ENCODE peak calls at places on chromosomes 6 and 20, in seven cellular contexts. Y, G, N, S, U, X and W are unnamed samples.

GRCh38 chr20:34201531-34201930 is 39.7 kb upstream of the ASIP start:
- DNase-seq in N (no peak), X (no peak), U (no peak), G (no peak), Y (no peak), S (no peak), W (no peak)

GRCh38 chr20:4956200-4956810 is 45.0 kb downstream of the SLC23A2 start:
- DNase-seq in G (peak; percentile 79), N (peak; percentile 71), Y (peak; percentile 74), S (peak; percentile 75), X (no peak), U (no peak), W (peak; percentile 84)

GRCh38 chr20:728022-728944 is 40.0 kb downstream of the SLC52A3 start:
- DNase-seq in G (peak; percentile 48), U (no peak), N (peak; percentile 43), Y (peak; percentile 11), S (peak; percentile 24), X (peak; percentile 93), W (peak; percentile 29)

GRCh38 chr6:127186889-127187288 is 68.4 kb downstream of the RSPO3 start:
- DNase-seq in S (peak; percentile 58), N (peak; percentile 35), U (no peak), G (no peak), X (peak; percentile 54), Y (no peak), W (no peak)

GRCh38 chr20:20755674-20756319 is 43.4 kb upstream of the RALGAPA2 start:
- DNase-seq in U (no peak), N (no peak), X (no peak), S (no peak), Y (no peak), G (no peak), W (no peak)

GRCh38 chr6:152110878-152111820 is 303.7 kb downstream of the ESR1 start:
- DNase-seq in X (no peak), G (no peak), S (no peak), Y (peak; percentile 78), U (no peak), N (no peak), W (no peak)

GRCh38 chr6:163496205-163496604 is 81.7 kb downstream of the QKI start:
- DNase-seq in N (no peak), X (no peak), Y (no peak), G (no peak), S (no peak), U (no peak), W (no peak)

GRCh38 chr6:45965007-45965406 is 50.7 kb downstream of the CLIC5 start:
- DNase-seq in N (no peak), G (no peak), Y (no peak), S (no peak), U (no peak), X (no peak), W (peak; percentile 24)

GRCh38 chr6:23533954-23534725 is 591.9 kb upstream of the NRSN1 start:
- DNase-seq in Y (no peak), U (no peak), S (no peak), G (no peak), N (no peak), X (no peak), W (no peak)

GRCh38 chr20:47281376-47281775 is 75.1 kb downstream of the ZMYND8 start:
- DNase-seq in X (no peak), Y (no peak), S (no peak), G (peak; percentile 80), U (no peak), N (no peak), W (no peak)

GRCh38 chr20:8757146-8757545 is 311.7 kb upstream of the PLCB4 start:
- DNase-seq in Y (peak; percentile 69), N (no peak), U (no peak), X (no peak), S (peak; percentile 13), G (no peak), W (peak; percentile 64)
- TF ChIP-seq CTCF in Y (no peak), N (no peak), U (no peak), X (no peak), S (no peak), G (no peak), W (no peak)

GRCh38 chr20:19301142-19301541 is 88.7 kb downstream of the SLC24A3 start:
- DNase-seq in S (no peak), N (no peak), G (no peak), Y (no peak), X (no peak), U (no peak), W (no peak)

GRCh38 chr20:19301843-19302242 is 89.4 kb downstream of the SLC24A3 start:
- DNase-seq in X (no peak), G (no peak), Y (no peak), S (no peak), U (no peak), N (no peak), W (no peak)

GRCh38 chr20:19302714-19303113 is 90.3 kb downstream of the SLC24A3 start:
- DNase-seq in N (no peak), S (no peak), Y (no peak), U (no peak), X (no peak), G (no peak), W (no peak)

GRCh38 chr20:19304389-19304788 is 91.9 kb downstream of the SLC24A3 start:
- DNase-seq in S (no peak), X (no peak), G (no peak), Y (no peak), U (no peak), N (no peak), W (no peak)

DNA sequence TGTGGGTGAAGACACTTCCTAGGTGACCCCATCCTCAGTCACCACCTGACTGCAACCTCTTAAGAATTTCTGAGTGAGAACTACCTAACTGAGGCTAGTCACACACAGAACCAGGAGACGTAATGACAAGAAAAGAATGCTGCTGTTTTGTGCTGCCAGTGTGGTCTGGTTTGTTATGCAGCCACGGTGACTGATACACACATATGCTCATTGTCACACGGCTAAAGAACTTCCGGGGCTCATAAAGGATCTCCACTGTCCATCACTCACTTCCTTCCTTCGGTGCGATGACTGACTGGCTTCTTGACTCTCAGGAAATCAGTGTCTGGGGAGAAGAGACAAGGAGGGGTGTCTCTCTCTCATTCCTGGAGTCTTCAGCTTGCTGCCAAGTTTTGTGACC is 88.0 kb downstream of the SLC24A3 start:
- DNase-seq in G (no peak), X (no peak), Y (no peak), S (no peak), U (no peak), N (no peak), W (no peak)
- TF ChIP-seq CTCF in G (no peak), X (no peak), Y (no peak), S (no peak), U (no peak), N (no peak), W (no peak)

DNA sequence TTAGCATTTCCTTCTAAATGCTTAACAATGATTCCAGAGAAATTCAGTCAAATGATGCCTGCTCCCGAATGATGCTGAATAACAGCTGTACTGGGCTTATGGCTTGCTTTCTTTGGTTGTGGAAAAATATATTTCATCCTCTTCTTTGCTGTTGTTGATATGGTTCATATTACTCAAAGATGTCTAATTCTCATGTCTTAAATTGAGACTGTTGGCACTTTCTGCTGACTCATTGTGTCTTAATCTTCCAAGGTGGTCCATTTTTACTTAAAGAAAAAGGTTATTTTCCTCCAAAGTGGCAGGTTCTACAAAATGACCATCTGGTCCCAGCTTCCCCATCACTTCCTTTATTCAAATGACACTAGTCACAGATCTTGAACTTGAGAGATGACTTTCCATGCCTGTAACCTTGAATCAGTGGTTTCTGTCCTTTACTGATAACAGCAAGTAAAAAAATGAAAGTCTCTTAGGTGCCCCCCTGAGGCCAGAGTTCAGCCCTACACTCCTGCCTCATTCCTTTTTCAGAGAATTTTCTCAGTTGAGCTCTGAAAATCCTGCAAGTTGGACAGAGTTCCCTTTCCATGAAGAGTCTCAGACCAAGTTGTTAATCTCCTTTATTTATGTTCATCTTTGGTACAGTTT is 6.9 kb downstream of the SNAP25 start:
- DNase-seq in X (peak; percentile 10), U (no peak), Y (peak; percentile 19), N (no peak), G (no peak), S (peak; percentile 20), W (no peak)
- TF ChIP-seq CTCF in X (peak; percentile 39), U (no peak), Y (peak; percentile 13), N (no peak), G (no peak), S (no peak), W (peak; percentile 10)

DNA sequence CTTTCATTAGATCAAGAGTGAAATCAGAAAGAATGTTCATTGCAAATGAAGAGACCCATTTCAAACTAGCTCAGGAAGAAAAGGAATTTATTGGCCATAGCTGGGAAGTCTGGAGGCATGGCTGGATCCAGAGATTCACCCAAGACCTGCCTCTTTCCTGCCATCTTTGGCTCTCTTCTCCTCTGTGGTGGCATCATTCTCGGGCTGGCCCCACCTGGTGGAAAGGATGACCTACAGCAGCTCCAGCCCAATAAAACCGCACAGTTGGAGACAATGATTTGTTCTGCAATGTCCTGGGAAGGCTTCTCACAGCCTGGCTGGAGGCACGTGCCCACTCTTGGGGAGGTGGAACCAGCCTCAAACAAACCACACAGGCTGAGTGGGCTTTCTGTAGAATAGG is 18.1 kb upstream of the FERMT1 start:
- DNase-seq in X (no peak), Y (no peak), S (peak; percentile 11), G (no peak), U (no peak), N (no peak), W (no peak)
- TF ChIP-seq CTCF in X (no peak), Y (no peak), S (peak; percentile 21), G (no peak), U (no peak), N (no peak), W (peak; percentile 19)